ENCODE peak calls at places on chromosomes 1 and 21, in four cellular contexts. I is CD8-positive, alpha-beta T cell; D is lung; B is naive thymus-derived CD4-positive, alpha-beta T cell. E is an unnamed sample. For H3K4me1, the result is how much of the 10 kb centered on the place peaks cover.

GRCh38 chr1:30407030-30407861 is 316.1 kb downstream of the MATN1 start:
- DNase-seq in I (no peak), D (no peak), B (no peak), E (no peak)

GRCh38 chr1:35717911-35718476 is 690 bp downstream of the C1orf216 start:
- DNase-seq in I (no peak), D (peak), B (no peak), E (no peak)

GRCh38 chr1:212916395-212917133 is 33.8 kb upstream of the VASH2 start:
- DNase-seq in I (no peak), D (peak), B (no peak), E (no peak)

GRCh38 chr1:184664042-184664659 is 90.5 kb downstream of the EDEM3 start:
- DNase-seq in I (peak), D (peak), B (peak), E (peak)

GRCh38 chr1:214352838-214353237 is 71.9 kb downstream of the SMYD2 start:
- DNase-seq in I (no peak), D (no peak), B (no peak), E (no peak)

GRCh38 chr1:160618763-160619274 is 28.0 kb downstream of the SLAMF1 start:
- DNase-seq in I (peak), D (no peak), B (peak), E (peak)

GRCh38 chr1:203624341-203624712 is 2.3 kb upstream of the ATP2B4 start:
- DNase-seq in I (no peak), D (no peak), B (no peak), E (no peak)

GRCh38 chr1:50973875-50974617 is 4.0 kb downstream of the CDKN2C start:
- DNase-seq in I (no peak), D (no peak), B (no peak), E (no peak)

GRCh38 chr1:12356004-12356890 is 126.4 kb downstream of the VPS13D start:
- DNase-seq in I (no peak), D (no peak), B (no peak), E (no peak)

GRCh38 chr1:15153842-15154479 is 414 bp downstream of the TMEM51 start:
- DNase-seq in I (no peak), D (peak), B (peak), E (no peak)

GRCh38 chr21:25005388-25005787 is 601.9 kb downstream of the MRPL39 start:
- DNase-seq in I (no peak), D (no peak), B (no peak), E (no peak)

GRCh38 chr1:88956003-88956402 is 36.4 kb downstream of the KYAT3 start:
- DNase-seq in I (no peak), D (no peak), B (no peak), E (no peak)

GRCh38 chr1:115530407-115530806 is 111.4 kb upstream of the VANGL1 start:
- DNase-seq in I (no peak), D (no peak), B (no peak), E (no peak)

GRCh38 chr21:45698493-45698947 is 55.0 kb downstream of the PCBP3 start:
- DNase-seq in I (no peak), D (peak), B (no peak), E (no peak)

GRCh38 chr21:34715518-34715917 is 46.7 kb downstream of the CLIC6 start:
- DNase-seq in I (no peak), D (no peak), B (no peak), E (no peak)

GRCh38 chr1:74689800-74690696 is 16.5 kb upstream of the ERICH3 start:
- DNase-seq in I (no peak), D (no peak), B (peak), E (peak)

GRCh38 chr1:38964140-38964548 is 22.5 kb upstream of the RHBDL2 start:
- DNase-seq in I (no peak), D (no peak), B (peak), E (peak)

GRCh38 chr21:41397416-41397815 is 28.6 kb upstream of the MX1 start:
- DNase-seq in I (no peak), D (no peak), B (no peak), E (no peak)

GRCh38 chr21:35984654-35985366 is 75.5 kb downstream of the SETD4 start:
- DNase-seq in I (no peak), D (no peak), B (no peak), E (no peak)

GRCh38 chr1:81950845-81951244 is 150.1 kb downstream of the ADGRL2 start:
- DNase-seq in I (no peak), D (no peak), B (no peak), E (no peak)

GRCh38 chr1:41742219-41742618 is 176.5 kb downstream of the HIVEP3 start:
- DNase-seq in I (no peak), D (no peak), B (no peak), E (no peak)

GRCh38 chr1:101769520-101769919 is 227.2 kb downstream of the OLFM3 start:
- DNase-seq in I (no peak), D (no peak), B (no peak), E (no peak)

DNA sequence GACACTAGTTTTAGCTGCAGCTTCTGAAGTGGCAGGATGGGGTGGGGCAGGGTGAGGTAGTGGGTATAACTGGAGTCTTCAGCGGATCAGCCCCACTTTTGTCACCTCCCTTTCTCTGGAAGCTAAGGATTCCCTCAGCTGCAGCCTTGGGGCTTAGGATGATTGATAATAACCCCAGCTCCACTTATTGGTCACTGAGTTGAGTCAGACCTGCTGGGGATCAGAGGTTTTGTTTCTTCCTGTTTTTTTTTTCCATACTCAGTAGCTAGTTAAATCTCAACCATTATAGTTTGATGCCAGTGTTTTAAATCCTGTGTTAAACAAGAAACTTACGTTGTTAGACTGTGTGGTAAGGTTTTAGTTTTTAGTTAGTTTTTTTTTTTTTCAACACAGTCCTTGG is 57.2 kb downstream of the LAMC1 start:
- DNase-seq in I (no peak), D (no peak), B (no peak), E (no peak)
- H3K4me1 ChIP-seq in I (under half), D (under half), B (under half), E (under half)

GRCh38 chr1:59695301-59695700 is 119.4 kb upstream of the HOOK1 start:
- DNase-seq in I (no peak), D (no peak), B (no peak), E (no peak)
- H3K27ac ChIP-seq in I (no peak), D (no peak), B (no peak), E (no peak)

GRCh38 chr1:243483952-243484351 is 228.1 kb downstream of the SDCCAG8 start:
- DNase-seq in I (no peak), D (no peak), B (no peak), E (no peak)

GRCh38 chr1:243483084-243483845 is 227.4 kb downstream of the SDCCAG8 start:
- DNase-seq in I (no peak), D (no peak), B (peak), E (no peak)

GRCh38 chr1:243481101-243481500 is 225.3 kb downstream of the SDCCAG8 start:
- DNase-seq in I (no peak), D (no peak), B (no peak), E (no peak)

GRCh38 chr1:243487036-243487648 is 231.3 kb downstream of the SDCCAG8 start:
- DNase-seq in I (no peak), D (no peak), B (no peak), E (no peak)

DNA sequence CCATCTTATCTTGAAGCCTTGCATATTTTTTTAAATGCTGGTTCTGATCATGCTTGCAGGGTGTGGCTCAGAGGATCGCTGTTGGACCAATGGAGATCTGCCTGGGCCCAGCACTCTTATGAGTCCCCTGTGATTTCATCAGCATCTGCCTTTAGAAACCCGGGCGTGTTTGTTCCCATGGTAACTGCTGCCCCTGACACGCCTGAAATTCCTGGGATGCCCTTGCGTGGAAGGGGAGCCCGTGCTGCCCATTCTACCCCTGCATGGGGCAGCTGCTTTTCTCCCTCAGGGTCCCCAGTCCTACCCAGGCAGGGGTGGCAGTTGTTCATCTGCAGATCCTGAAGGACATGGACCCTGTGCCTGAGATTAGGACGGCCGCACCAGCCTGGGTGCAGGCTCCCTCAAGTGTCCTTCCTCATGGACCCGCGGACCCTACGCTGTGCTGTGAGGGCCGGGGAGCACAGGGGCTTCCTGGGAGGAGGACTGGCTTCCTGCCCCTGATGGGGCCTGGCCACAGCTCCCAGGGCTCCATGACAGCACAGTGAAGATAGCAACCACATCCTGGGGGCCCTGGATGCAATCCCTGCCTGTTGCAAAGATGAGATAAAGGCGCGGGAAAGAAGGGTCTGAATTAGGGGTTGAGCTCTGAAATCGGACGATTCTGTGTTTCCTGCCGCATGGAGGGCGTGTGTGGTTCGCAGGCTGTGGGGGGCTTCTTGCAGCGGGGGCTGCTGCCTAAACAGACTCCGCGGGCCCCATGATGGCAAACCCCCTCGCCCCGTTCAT is 226.6 kb downstream of the SDCCAG8 start:
- DNase-seq in I (no peak), D (no peak), B (peak), E (no peak)
- H3K4me3 ChIP-seq in I (peak), D (peak), B (peak), E (peak)

DNA sequence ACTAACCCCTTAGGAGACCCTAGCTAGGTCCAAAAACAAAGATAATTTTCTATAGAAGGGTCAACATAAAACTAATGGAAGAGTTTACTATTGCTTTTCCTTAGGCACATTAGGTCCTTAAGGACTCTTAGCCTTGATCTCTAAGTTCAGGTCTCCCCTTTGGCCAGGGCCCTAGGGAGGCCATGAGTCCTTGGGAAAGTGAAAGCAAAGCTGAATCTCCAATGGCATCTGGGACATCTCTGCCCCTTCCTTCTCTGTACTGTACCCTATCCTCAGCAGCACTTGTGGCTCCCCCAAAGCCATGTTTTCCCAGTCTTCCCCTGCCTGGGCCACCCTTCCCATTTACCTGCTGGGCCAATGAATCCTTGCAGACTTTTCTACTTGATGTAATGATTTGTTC is 14.3 kb downstream of the IER5 start:
- DNase-seq in I (no peak), D (no peak), B (no peak), E (no peak)
- H3K4me1 ChIP-seq in I (under half), D (under half), B (under half), E (half or more)

GRCh38 chr1:119102051-119102450 is 38.4 kb downstream of the WARS2 start:
- DNase-seq in I (no peak), D (no peak), B (no peak), E (no peak)
- H3K27ac ChIP-seq in I (no peak), D (no peak), B (no peak), E (no peak)

E was measured in CD4-positive, alpha-beta memory T cell.